ENCODE peak calls at places on chromosomes 7 and 10, in four cellular contexts. U, Z, V and A are unnamed samples.

GRCh38 chr10:75058142-75058541 is 53.3 kb upstream of the SAMD8 start:
- DNase-seq in V (no peak), U (no peak), Z (no peak), A (no peak)

GRCh38 chr10:128078136-128078969 is 47.9 kb downstream of the MKI67 start:
- DNase-seq in Z (peak), U (no peak), V (peak), A (peak)

GRCh38 chr10:129788211-129788610 is 175.9 kb downstream of the EBF3 start:
- DNase-seq in V (no peak), U (no peak), Z (no peak), A (no peak)

GRCh38 chr10:76411719-76412435 is 980.5 kb downstream of the LRMDA start:
- DNase-seq in Z (no peak), V (no peak), U (no peak), A (no peak)

GRCh38 chr7:73895626-73896025 is 34.7 kb downstream of the TMEM270 start:
- DNase-seq in U (no peak), V (no peak), Z (no peak), A (no peak)

GRCh38 chr10:48885376-48885775 is 54.3 kb downstream of the LRRC18 start:
- DNase-seq in V (peak), Z (peak), U (no peak), A (peak)

GRCh38 chr10:21329995-21330627 is 195.4 kb downstream of the SKIDA1 start:
- DNase-seq in Z (peak), V (no peak), U (no peak), A (no peak)

GRCh38 chr10:35335718-35336083 is 608 bp upstream of the CCNY start:
- DNase-seq in V (no peak), Z (no peak), U (no peak), A (peak)

GRCh38 chr10:127886371-127887051 is 6.2 kb downstream of the CLRN3 start:
- DNase-seq in V (no peak), Z (no peak), U (no peak), A (no peak)

GRCh38 chr7:157834501-157835143 is 497.8 kb downstream of the DNAJB6 start:
- DNase-seq in V (no peak), U (no peak), Z (no peak), A (no peak)

GRCh38 chr7:77338260-77338659 is 77.9 kb downstream of the GSAP start:
- DNase-seq in U (no peak), V (no peak), Z (no peak), A (no peak)

GRCh38 chr7:27155816-27156507 is 513 bp downstream of the HOXA7 start:
- DNase-seq in Z (no peak), V (no peak), U (no peak), A (peak)

GRCh38 chr10:17742918-17743317 is 9.1 kb upstream of the TMEM236 start:
- DNase-seq in U (no peak), Z (peak), V (peak), A (peak)

GRCh38 chr7:69738396-69738889 is 140.2 kb downstream of the AUTS2 start:
- DNase-seq in V (no peak), Z (no peak), U (peak), A (peak)

GRCh38 chr7:38728145-38728544 is 97.0 kb upstream of the AMPH start:
- DNase-seq in V (no peak), U (no peak), Z (no peak), A (no peak)

GRCh38 chr7:7148799-7149481 is 33.4 kb upstream of the C1GALT1 start:
- DNase-seq in V (peak), U (no peak), Z (peak), A (no peak)

GRCh38 chr7:155257482-155258232 is 40.0 kb upstream of the INSIG1 start:
- DNase-seq in V (no peak), Z (no peak), U (no peak), A (no peak)

GRCh38 chr7:5586279-5586962 is 162.8 kb upstream of the TNRC18 start:
- DNase-seq in Z (no peak), U (no peak), V (no peak), A (peak)

GRCh38 chr10:103693070-103693811 is 162.1 kb downstream of the SH3PXD2A start:
- DNase-seq in Z (no peak), V (peak), U (no peak), A (peak)
- H2AFZ ChIP-seq in Z (no peak), V (peak), U (peak), A (peak)

GRCh38 chr10:58836991-58837390 is 324.3 kb downstream of the BICC1 start:
- DNase-seq in V (no peak), Z (no peak), U (no peak), A (no peak)

GRCh38 chr10:58844680-58845079 is 331.8 kb upstream of the PHYHIPL start:
- DNase-seq in Z (no peak), U (no peak), V (no peak), A (no peak)

GRCh38 chr10:58843760-58844159 is 331.1 kb downstream of the BICC1 start:
- DNase-seq in U (no peak), Z (no peak), V (no peak), A (peak)

GRCh38 chr10:58842860-58843376 is 330.2 kb downstream of the BICC1 start:
- DNase-seq in Z (no peak), V (no peak), U (no peak), A (no peak)

DNA sequence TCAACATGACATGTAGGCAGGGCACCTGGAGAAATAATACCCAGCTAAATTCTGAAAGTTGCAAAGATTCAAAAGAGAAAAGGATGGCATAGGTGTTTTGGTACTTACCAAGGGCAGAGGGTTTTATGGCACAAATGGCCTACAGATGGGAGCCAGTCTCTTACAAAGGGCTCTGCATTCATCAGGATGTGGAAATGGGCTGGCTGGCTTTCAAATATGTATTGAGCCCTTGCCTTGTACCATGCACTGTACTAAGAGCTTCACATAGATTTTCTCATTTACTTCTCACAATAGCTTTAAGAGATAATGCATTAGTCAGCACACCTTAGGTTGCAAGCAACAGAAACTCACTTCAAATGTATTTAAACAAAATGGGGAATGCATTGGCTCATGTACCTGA is 327.1 kb downstream of the BICC1 start:
- DNase-seq in V (no peak), Z (no peak), U (no peak), A (no peak)
- TF ChIP-seq JUNB in V (no peak), Z (no peak), U (no peak), A (no peak)

GRCh38 chr7:50676079-50676478 is 106.6 kb downstream of the GRB10 start:
- DNase-seq in U (no peak), V (no peak), Z (no peak), A (no peak)
- H3K27ac ChIP-seq in U (no peak), V (no peak), Z (no peak), A (peak)

GRCh38 chr10:23538968-23539367 is 100.1 kb downstream of the OTUD1 start:
- DNase-seq in U (no peak), Z (no peak), V (no peak), A (no peak)

GRCh38 chr10:23535381-23535780 is 96.5 kb downstream of the OTUD1 start:
- DNase-seq in Z (no peak), V (no peak), U (no peak), A (peak)

GRCh38 chr10:23534328-23534727 is 95.5 kb downstream of the OTUD1 start:
- DNase-seq in U (no peak), Z (no peak), V (no peak), A (no peak)

GRCh38 chr10:23533212-23533611 is 94.3 kb downstream of the OTUD1 start:
- DNase-seq in V (no peak), Z (no peak), U (no peak), A (no peak)

DNA sequence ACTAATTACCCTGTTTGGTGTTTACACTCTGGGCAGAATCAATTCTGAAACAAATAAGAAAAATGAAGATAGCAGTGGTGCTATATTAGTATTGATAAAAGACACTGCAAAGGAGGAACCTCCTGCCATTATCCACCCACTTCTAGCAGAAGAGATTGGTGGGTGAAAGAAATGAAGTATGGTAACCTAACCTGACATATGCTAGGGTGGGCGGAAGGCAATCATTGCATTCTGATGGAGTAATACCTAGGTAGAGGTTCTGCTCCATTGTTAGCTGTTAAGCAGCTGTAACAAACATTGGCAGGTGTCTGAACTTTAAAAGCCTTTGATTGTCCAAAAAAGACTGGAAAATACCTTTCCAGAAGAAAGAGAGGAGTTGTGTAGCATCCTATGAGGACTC is 95.9 kb downstream of the OTUD1 start:
- DNase-seq in Z (no peak), U (no peak), V (no peak), A (no peak)
- H2AFZ ChIP-seq in Z (no peak), U (no peak), V (no peak), A (no peak)

GRCh38 chr7:113891828-113892227 is 27.0 kb downstream of the PPP1R3A start:
- DNase-seq in Z (no peak), V (no peak), U (no peak), A (no peak)
- TF ChIP-seq JUNB in Z (no peak), V (no peak), U (no peak), A (no peak)

GRCh38 chr10:131898713-131899112 is 2.1 kb upstream of the PPP2R2D start:
- DNase-seq in Z (no peak), U (no peak), V (no peak), A (no peak)

GRCh38 chr10:131901181-131901829 is 497 bp downstream of the PPP2R2D start:
- DNase-seq in U (no peak), V (peak), Z (no peak), A (peak)

GRCh38 chr10:131899116-131899690 is 1.6 kb upstream of the PPP2R2D start:
- DNase-seq in V (no peak), Z (no peak), U (no peak), A (no peak)

GRCh38 chr10:131900350-131901152 is at the start of gene PPP2R2D:
- DNase-seq in V (peak), Z (peak), U (peak), A (peak)

DNA sequence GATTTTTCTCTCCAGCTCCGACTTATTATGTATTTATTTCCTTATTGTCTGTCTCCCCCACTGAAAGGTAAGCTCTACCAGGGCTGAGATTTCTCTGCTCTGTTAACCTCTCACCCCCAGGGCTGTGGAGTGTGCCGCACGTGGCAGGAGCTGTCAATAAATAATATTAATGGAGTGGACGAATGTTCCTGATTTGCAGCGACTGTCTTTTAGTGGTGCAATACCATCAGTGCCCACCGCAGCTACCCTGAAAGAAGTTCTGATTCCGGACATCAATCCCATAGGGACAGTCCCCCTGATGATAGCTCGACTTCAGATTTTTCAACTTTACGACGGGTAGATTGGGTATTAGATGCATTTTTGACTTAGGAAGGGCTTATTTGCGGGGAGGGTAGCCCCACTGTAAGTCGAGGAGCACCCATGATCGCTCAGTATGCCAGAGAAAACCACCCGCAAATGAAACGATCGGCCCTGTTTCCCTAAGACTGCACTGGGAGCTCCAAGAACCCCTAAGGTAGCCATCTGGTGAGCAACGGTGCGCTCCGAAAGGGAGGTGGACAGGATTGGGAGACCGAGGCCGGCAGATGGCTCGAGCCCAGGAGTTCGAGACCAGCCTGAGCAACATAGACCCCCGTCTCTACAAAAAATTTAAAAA is 986 bp upstream of the PPP2R2D start:
- DNase-seq in U (no peak), Z (no peak), V (no peak), A (peak)
- H3K27ac ChIP-seq in U (no peak), Z (no peak), V (peak), A (peak)

GRCh38 chr10:85811405-85811804 is 555.2 kb downstream of the GRID1 start:
- DNase-seq in V (no peak), U (no peak), Z (no peak), A (no peak)

GRCh38 chr10:85810674-85811073 is 555.9 kb downstream of the GRID1 start:
- DNase-seq in V (no peak), U (no peak), Z (no peak), A (no peak)
- H2AFZ ChIP-seq in V (no peak), U (no peak), Z (no peak), A (no peak)

GRCh38 chr7:94374231-94374630 is 20.5 kb upstream of the COL1A2 start:
- DNase-seq in Z (no peak), V (no peak), U (no peak), A (peak)
- TF ChIP-seq JUNB in Z (no peak), V (no peak), U (no peak), A (no peak)

DNA sequence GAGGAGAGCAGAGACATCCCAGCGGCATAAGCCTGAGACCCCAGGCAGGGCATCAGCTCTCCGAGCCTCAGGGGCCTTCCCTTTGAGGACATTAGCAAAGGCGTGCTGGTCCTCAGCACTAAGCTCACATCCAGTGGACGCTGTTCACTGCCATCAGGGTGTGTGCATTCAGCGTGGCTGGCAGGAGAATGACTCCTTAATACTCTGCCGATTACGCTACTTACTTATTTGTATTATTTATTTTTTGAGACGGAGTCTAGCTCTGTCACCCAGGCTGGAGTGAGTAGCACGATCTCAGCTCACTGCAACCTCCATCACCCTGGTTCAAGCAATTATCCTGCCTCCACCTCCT is 290.2 kb downstream of the KLF6 start:
- DNase-seq in U (no peak), Z (no peak), V (no peak), A (no peak)
- H3K27ac ChIP-seq in U (no peak), Z (no peak), V (no peak), A (no peak)

GRCh38 chr10:126158090-126158489 is 230.2 kb downstream of the ADAM12 start:
- DNase-seq in U (no peak), Z (no peak), V (no peak), A (no peak)
- H2AFZ ChIP-seq in U (no peak), Z (no peak), V (no peak), A (no peak)